ENCODE peak calls at places on chromosomes 5 and 9, in ten cellular contexts. O is brain microvascular endothelial cell, B is HCT116, I is epithelial cell of esophagus, R is AG04450, Z is neural progenitor cell, L is IMR-90, K is kidney epithelial cell, M is heart left ventricle, X is GM06990. C is an unnamed sample.

GRCh38 chr5:16726538-16726946 is 109.7 kb upstream of the RETREG1 start:
- DNase-seq in R (no peak), M (peak), I (no peak), X (no peak), O (no peak), K (no peak), B (no peak), L (peak), Z (no peak), C (no peak)

GRCh38 chr9:114184071-114184470 is 28.7 kb downstream of the COL27A1 start:
- DNase-seq in X (no peak), B (no peak), I (no peak), O (peak), Z (no peak), M (no peak), L (peak), R (no peak), K (no peak), C (no peak)

GRCh38 chr5:41517909-41518308 is 7.5 kb upstream of the PLCXD3 start:
- DNase-seq in K (no peak), X (no peak), M (no peak), Z (no peak), L (peak), I (peak), O (no peak), R (no peak), B (no peak), C (no peak)

GRCh38 chr9:72509053-72509452 is 12.4 kb upstream of the TMC1 start:
- DNase-seq in L (peak), R (no peak), O (no peak), M (no peak), X (peak), B (no peak), K (no peak), Z (no peak), I (peak), C (peak)

GRCh38 chr9:35980289-35981011 is 22.5 kb upstream of the OR2S2 start:
- DNase-seq in B (no peak), I (no peak), O (no peak), R (no peak), K (no peak), Z (no peak), L (no peak), X (no peak), M (no peak), C (no peak)

GRCh38 chr9:35658894-35659220 is 765 bp downstream of the CCDC107 start:
- DNase-seq in I (peak), K (no peak), R (no peak), O (peak), B (peak), M (no peak), Z (peak), L (peak), X (no peak), C (peak)

GRCh38 chr9:82117025-82117424 is 128.5 kb downstream of the SPATA31D1 start:
- DNase-seq in K (no peak), O (no peak), M (no peak), I (no peak), X (no peak), R (no peak), B (no peak), Z (peak), L (no peak), C (peak)

GRCh38 chr5:124645396-124645795 is 101.0 kb downstream of the ZNF608 start:
- DNase-seq in M (no peak), I (no peak), B (no peak), L (no peak), X (peak), Z (no peak), O (no peak), K (no peak), R (no peak), C (no peak)

GRCh38 chr9:93028448-93029006 is 30.0 kb upstream of the SUSD3 start:
- DNase-seq in M (no peak), R (no peak), B (no peak), I (no peak), X (no peak), Z (no peak), K (no peak), L (no peak), O (no peak), C (no peak)

GRCh38 chr9:20701058-20701457 is 17.0 kb downstream of the FOCAD start:
- DNase-seq in R (no peak), I (no peak), M (no peak), B (no peak), X (no peak), Z (no peak), K (no peak), O (no peak), L (no peak), C (no peak)

GRCh38 chr5:87231037-87231808 is 36.5 kb upstream of the RASA1 start:
- DNase-seq in L (no peak), B (no peak), R (no peak), K (no peak), M (no peak), X (peak), Z (no peak), O (peak), I (no peak), C (no peak)

GRCh38 chr9:121609845-121610637 is 41.4 kb upstream of the DAB2IP start:
- DNase-seq in R (peak), M (peak), K (peak), B (peak), Z (no peak), L (peak), O (peak), I (peak), X (no peak), C (no peak)

GRCh38 chr9:99606955-99607354 is 214.7 kb upstream of the NR4A3 start:
- DNase-seq in I (no peak), B (no peak), L (no peak), Z (no peak), X (no peak), R (no peak), K (no peak), M (no peak), O (no peak), C (no peak)

GRCh38 chr9:3348169-3348568 is 177.6 kb downstream of the RFX3 start:
- DNase-seq in X (no peak), O (no peak), K (no peak), Z (no peak), M (no peak), I (no peak), L (no peak), B (no peak), R (no peak), C (no peak)
- TF ChIP-seq CTCF in X (no peak), O (no peak), K (no peak), Z (no peak), M (no peak), I (no peak), L (no peak), B (no peak), R (no peak), C (no peak)

GRCh38 chr9:108634164-108634563 is 221.6 kb downstream of the ACTL7B start:
- DNase-seq in B (peak), L (no peak), M (no peak), K (no peak), O (no peak), X (no peak), Z (no peak), R (no peak), I (peak), C (peak)

GRCh38 chr9:108639736-108640135 is 216.1 kb downstream of the ACTL7B start:
- DNase-seq in L (no peak), R (no peak), Z (no peak), M (no peak), O (no peak), X (no peak), I (no peak), B (no peak), K (no peak), C (no peak)

GRCh38 chr9:108634669-108635462 is 220.9 kb downstream of the ACTL7B start:
- DNase-seq in L (no peak), B (peak), O (peak), M (no peak), Z (no peak), R (no peak), X (no peak), I (peak), K (no peak), C (no peak)

GRCh38 chr9:108637340-108637739 is 218.4 kb downstream of the ACTL7B start:
- DNase-seq in O (no peak), M (no peak), Z (peak), I (no peak), X (no peak), B (no peak), R (no peak), L (no peak), K (no peak), C (no peak)

DNA sequence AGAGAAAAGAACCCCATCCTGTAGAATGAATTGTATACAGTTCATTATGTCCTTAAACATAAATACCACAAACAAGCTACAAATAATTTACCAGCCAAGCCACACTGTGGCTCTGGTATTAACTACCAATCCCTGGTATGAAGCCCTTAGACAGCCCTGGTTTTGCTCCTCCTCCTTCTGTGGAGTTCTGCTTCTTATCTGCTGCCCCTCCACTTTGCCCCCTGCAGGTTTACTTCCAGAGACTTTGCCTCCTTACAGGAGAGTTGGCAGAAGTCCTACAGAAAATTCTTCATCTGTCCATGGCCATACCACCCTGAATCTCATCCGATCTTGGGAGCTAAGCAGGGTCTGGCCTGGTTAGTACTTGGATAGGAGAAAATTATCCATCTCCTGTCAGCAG is 219.8 kb downstream of the ACTL7B start:
- DNase-seq in O (no peak), K (no peak), R (no peak), Z (peak), L (no peak), B (peak), M (no peak), X (no peak), I (no peak), C (no peak)
- TF ChIP-seq CTCF in O (no peak), K (no peak), R (no peak), Z (no peak), L (no peak), B (no peak), M (no peak), X (no peak), I (no peak), C (no peak)

DNA sequence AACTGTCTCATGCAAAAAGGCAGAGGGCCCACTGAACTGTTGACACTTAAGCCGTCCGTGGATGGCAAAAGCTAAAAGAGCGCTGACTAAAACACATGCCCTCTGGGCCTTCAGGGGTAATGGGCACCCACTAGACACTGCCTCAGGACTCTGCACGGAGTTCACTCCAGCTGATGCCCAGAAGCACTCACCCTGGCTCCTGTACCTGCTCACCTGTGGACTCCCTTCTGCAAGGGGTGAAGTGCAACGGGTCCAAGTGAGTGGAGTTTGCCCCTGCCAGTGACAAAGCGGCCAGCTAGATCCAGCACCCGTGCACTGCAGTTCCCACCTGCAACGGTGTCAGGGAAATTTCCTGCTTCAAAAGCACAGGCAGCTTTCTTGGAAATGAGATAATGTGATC is 50.2 kb downstream of the SLC1A1 start:
- DNase-seq in R (no peak), K (no peak), I (no peak), X (no peak), B (no peak), Z (no peak), L (no peak), M (no peak), O (no peak), C (no peak)
- TF ChIP-seq CTCF in R (no peak), K (no peak), I (no peak), X (no peak), B (no peak), Z (no peak), L (no peak), M (no peak), O (no peak), C (no peak)

DNA sequence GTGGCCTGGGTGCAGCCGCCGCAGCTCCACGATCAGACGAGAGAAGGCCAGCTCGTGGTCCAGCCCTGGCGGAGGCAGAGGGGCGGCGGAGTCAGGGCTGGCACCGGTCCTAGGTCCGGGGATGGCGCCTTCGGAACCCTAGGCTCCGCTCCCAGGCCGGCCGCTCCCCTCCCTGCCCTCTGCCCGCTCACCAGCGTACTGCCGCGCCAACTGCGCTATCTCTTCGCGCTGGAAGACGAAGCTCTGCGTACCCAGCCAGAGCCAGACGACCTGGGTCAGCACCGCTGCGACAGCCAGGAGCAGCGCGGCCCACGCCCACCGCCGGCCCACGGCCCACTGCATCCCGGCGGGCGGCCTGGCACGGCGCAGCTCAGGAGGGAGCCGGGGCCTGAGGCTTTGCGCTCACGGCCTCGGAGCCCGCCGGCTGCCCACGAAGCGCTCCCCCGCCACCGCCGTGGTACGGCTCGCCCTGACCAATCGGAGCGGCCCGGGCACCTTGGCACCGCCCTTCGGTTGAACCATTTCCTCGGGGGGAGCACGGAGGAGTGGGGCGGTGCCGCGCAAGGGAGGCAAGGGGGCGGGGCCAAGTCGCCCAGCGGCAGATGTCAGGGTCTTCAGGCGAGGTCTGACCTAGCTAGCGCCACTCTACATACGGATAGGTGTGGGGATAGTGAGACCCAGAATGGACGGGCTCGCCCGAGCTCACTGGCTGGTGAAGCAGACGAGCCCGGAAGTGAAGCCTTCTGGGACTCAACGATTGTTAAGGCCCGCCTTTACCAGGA is at the start of gene SIGMAR1:
- DNase-seq in K (peak), R (peak), L (peak), O (peak), B (peak), Z (peak), I (peak), M (peak), X (peak), C (peak)
- TF ChIP-seq CTCF in K (no peak), R (no peak), L (no peak), O (no peak), B (no peak), Z (peak), I (no peak), M (no peak), X (no peak), C (no peak)

GRCh38 chr9:134339183-134339806 is 13.0 kb downstream of the RXRA start:
- DNase-seq in B (no peak), L (peak), K (no peak), R (no peak), X (no peak), Z (no peak), I (no peak), M (no peak), O (no peak), C (peak)
- TF ChIP-seq CTCF in B (no peak), L (no peak), K (no peak), R (no peak), X (no peak), Z (no peak), I (no peak), M (no peak), O (no peak), C (no peak)

DNA sequence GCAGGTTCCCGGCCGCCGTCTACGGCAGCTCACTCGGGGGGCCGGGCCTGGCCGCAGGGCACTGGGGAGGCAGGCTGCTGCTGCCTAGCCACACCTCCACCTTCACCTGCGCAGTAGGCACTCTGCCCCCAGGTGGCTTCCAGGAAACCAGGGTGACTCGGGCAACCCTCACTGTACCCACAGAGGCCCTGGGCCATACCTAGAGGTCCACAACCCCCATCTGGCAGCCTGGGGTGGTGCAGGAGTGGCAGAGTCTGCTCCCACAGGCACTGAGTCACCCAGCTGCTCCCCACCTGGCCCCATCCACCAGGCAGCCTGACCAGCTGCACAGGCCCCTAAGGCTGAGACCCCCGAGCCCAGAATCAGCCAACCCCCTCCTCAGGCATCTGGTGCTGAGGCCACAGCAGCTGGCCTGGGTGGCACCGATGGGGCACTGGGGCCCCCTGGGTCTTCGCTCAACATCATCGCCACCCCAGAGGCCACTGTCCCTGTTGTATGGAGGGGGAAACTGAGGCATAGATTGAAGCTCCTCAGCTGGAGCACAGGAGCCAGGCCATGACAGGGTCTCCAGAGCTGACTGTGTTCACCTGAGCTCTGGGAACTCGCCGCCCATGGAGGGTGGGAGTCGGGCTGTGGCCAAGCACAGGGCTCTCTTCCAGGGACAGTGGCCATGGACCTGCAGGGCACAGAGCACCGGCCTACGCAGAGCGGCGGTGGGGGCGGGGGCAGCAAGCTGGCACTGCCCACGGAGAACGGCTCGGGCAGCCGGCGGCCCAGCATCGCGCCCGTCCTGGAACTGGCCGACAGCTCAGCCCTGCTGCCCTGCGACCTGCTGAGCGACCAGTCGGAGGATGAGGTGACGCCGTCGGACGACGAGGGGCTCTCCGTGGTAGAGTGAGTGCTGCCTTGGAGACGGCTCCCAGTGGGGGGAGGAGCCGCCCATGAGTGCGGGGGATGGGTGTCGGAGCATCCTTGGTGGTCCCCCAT is 70.4 kb downstream of the KCNT1 start:
- DNase-seq in K (no peak), L (no peak), X (no peak), M (no peak), O (no peak), I (no peak), Z (peak), B (no peak), R (no peak), C (no peak)
- TF ChIP-seq CTCF in K (no peak), L (no peak), X (no peak), M (no peak), O (no peak), I (no peak), Z (no peak), B (no peak), R (no peak), C (no peak)